ENCODE peak calls at places on chromosome 11, in six cellular contexts. K is pancreas, P is astrocyte of the spinal cord, V is psoas muscle, Y is breast epithelium, I is brain microvascular endothelial cell. X is an unnamed sample.

GRCh38 chr11:87425391-87425790 is 387.7 kb downstream of the TMEM135 start:
- DNase-seq in K (no peak), P (no peak), V (no peak), Y (no peak), I (peak), X (no peak)

GRCh38 chr11:35717043-35717442 is 54.5 kb downstream of the TRIM44 start:
- DNase-seq in K (no peak), P (no peak), V (no peak), Y (no peak), I (no peak), X (no peak)

GRCh38 chr11:2448661-2449547 is 4.1 kb downstream of the KCNQ1 start:
- DNase-seq in K (peak), P (no peak), V (no peak), Y (no peak), I (no peak), X (no peak)

GRCh38 chr11:131867457-131868257 is 497.2 kb downstream of the NTM start:
- DNase-seq in K (peak), P (peak), V (peak), Y (peak), I (peak), X (peak)

GRCh38 chr11:116427903-116428637 is 344.7 kb downstream of the BUD13 start:
- DNase-seq in K (no peak), P (no peak), V (no peak), Y (no peak), I (no peak), X (no peak)

GRCh38 chr11:2564008-2564530 is 119.3 kb downstream of the KCNQ1 start:
- DNase-seq in K (peak), P (no peak), V (no peak), Y (no peak), I (no peak), X (no peak)

GRCh38 chr11:21814169-21814568 is 378.7 kb upstream of the ANO5 start:
- DNase-seq in K (no peak), P (peak), V (no peak), Y (no peak), I (peak), X (no peak)

GRCh38 chr11:71442880-71443279 is 5.3 kb downstream of the DHCR7 start:
- DNase-seq in K (no peak), P (no peak), V (no peak), Y (no peak), I (no peak), X (no peak)

GRCh38 chr11:18471995-18472394 is 16.3 kb downstream of the LDHAL6A start:
- DNase-seq in K (no peak), P (no peak), V (no peak), Y (no peak), I (no peak), X (no peak)

GRCh38 chr11:31801298-31801702 is 9.8 kb downstream of the PAX6 start:
- DNase-seq in K (no peak), P (no peak), V (no peak), Y (no peak), I (no peak), X (no peak)

GRCh38 chr11:2777871-2778629 is 78.3 kb upstream of the KCNQ1OT1 start:
- DNase-seq in K (peak), P (no peak), V (peak), Y (peak), I (no peak), X (no peak)

GRCh38 chr11:95767498-95767897 is 22.1 kb downstream of the FAM76B start:
- DNase-seq in K (no peak), P (peak), V (no peak), Y (no peak), I (peak), X (no peak)

GRCh38 chr11:92804388-92804787 is 165.1 kb upstream of the MTNR1B start:
- DNase-seq in K (no peak), P (no peak), V (no peak), Y (no peak), I (no peak), X (no peak)

GRCh38 chr11:124199702-124200101 is 16.6 kb downstream of the OR10D3 start:
- DNase-seq in K (no peak), P (peak), V (no peak), Y (no peak), I (no peak), X (no peak)

GRCh38 chr11:68439355-68440065 is 21.0 kb upstream of the PPP6R3 start:
- DNase-seq in K (no peak), P (no peak), V (no peak), Y (no peak), I (no peak), X (no peak)

GRCh38 chr11:119169272-119169719 is 771 bp downstream of the NLRX1 start:
- DNase-seq in K (no peak), P (peak), V (peak), Y (no peak), I (no peak), X (no peak)

GRCh38 chr11:6655020-6655789 is 404 bp downstream of the DCHS1 start:
- DNase-seq in K (no peak), P (no peak), V (peak), Y (no peak), I (no peak), X (no peak)

GRCh38 chr11:6864436-6864835 is 1.6 kb downstream of the OR10A2 start:
- DNase-seq in K (no peak), P (no peak), V (no peak), Y (no peak), I (peak), X (no peak)

GRCh38 chr11:46237248-46238077 is 40.0 kb upstream of the CREB3L1 start:
- DNase-seq in K (peak), P (peak), V (peak), Y (no peak), I (peak), X (no peak)

GRCh38 chr11:76579047-76579751 is 91.3 kb downstream of the LRRC32 start:
- DNase-seq in K (no peak), P (peak), V (peak), Y (no peak), I (no peak), X (no peak)

GRCh38 chr11:61277973-61278565 is 17.0 kb downstream of the VWCE start:
- DNase-seq in K (no peak), P (no peak), V (no peak), Y (no peak), I (no peak), X (no peak)

GRCh38 chr11:17548444-17548843 is 1.4 kb downstream of the OTOG start:
- DNase-seq in K (no peak), P (no peak), V (no peak), Y (no peak), I (no peak), X (no peak)

GRCh38 chr11:131275580-131275979 is 94.8 kb upstream of the NTM start:
- DNase-seq in K (no peak), P (no peak), V (no peak), Y (no peak), I (no peak), X (no peak)

GRCh38 chr11:75337195-75337654 is 14.2 kb downstream of the ARRB1 start:
- DNase-seq in K (no peak), P (no peak), V (peak), Y (no peak), I (peak), X (no peak)

GRCh38 chr11:77147668-77148321 is 19.7 kb downstream of the MYO7A start:
- DNase-seq in K (no peak), P (peak), V (no peak), Y (no peak), I (no peak), X (no peak)

GRCh38 chr11:72478596-72479143 is 44.3 kb upstream of the CLPB start:
- DNase-seq in K (no peak), P (no peak), V (no peak), Y (no peak), I (no peak), X (no peak)

GRCh38 chr11:59025097-59025496 is 61.0 kb upstream of the GLYATL1B start:
- DNase-seq in K (no peak), P (no peak), V (no peak), Y (no peak), I (no peak), X (peak)

GRCh38 chr11:65934014-65934413 is 11.3 kb upstream of the TSGA10IP start:
- DNase-seq in K (no peak), P (no peak), V (no peak), Y (no peak), I (no peak), X (no peak)

DNA sequence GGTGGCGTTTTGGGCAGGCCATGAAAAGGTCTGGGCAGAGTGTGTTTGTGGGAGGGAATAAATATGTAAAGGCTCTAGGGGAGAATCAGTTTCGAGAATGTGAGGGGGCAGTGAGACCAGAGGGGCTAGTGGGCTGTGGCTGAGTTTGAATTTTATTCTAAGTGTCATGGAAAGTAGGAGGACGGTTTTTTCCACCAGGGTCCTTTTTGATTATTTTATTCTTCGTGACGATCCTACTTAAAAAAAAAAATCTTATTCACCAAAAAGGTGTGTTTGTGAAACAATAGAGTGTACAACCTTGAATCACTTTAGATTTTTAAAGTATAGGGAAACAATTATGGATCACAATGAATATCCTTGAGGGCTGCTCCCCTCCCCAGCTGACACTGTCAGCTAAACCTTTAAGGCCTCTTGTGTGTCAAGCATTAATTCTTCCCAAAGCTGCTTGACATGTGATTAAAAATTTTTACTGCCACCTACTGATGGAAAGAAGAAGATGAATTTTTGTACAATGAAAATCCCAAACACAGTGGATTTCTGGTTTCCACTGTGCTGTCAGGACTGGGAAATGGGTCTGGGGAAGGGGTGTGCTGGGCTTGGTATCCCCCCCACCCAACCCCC is 107.5 kb upstream of the OR4B1 start:
- DNase-seq in K (no peak), P (peak), V (no peak), Y (no peak), I (no peak), X (no peak)
- TF ChIP-seq CTCF in K (no peak), P (peak), V (peak), Y (peak), I (peak), X (peak)

GRCh38 chr11:102267602-102268001 is 49.7 kb upstream of the BIRC3 start:
- DNase-seq in K (no peak), P (peak), V (no peak), Y (no peak), I (peak), X (no peak)
- H3K4me3 ChIP-seq in K (peak), P (no peak), V (peak), Y (peak), I (no peak), X (no peak)

DNA sequence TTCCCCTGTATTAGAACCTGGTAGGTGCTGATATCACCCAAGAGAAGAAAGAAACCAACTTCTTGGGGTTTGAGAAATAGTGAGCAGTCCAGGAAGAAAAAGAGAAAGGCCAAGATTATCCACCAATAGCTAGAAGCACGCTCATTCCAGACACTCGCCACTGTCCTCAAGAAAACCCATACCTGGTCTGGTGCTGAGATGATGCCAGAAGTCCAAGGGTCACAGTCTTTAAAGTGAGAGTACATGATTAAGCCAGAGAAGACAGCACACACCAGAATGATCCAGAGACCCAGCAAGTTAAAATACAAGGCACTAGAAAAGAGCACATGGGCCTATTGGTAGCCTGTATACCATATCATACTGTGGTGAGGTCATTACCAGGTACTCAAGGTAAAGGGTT is 23.6 kb downstream of the SLC5A12 start:
- DNase-seq in K (no peak), P (no peak), V (no peak), Y (no peak), I (no peak), X (no peak)
- TF ChIP-seq CTCF in K (no peak), P (no peak), V (no peak), Y (no peak), I (no peak), X (no peak)

GRCh38 chr11:107927559-107927958 is 689 bp upstream of the RAB39A start:
- DNase-seq in K (no peak), P (no peak), V (no peak), Y (no peak), I (no peak), X (no peak)
- H3K4me3 ChIP-seq in K (peak), P (peak), V (peak), Y (peak), I (peak), X (no peak)

DNA sequence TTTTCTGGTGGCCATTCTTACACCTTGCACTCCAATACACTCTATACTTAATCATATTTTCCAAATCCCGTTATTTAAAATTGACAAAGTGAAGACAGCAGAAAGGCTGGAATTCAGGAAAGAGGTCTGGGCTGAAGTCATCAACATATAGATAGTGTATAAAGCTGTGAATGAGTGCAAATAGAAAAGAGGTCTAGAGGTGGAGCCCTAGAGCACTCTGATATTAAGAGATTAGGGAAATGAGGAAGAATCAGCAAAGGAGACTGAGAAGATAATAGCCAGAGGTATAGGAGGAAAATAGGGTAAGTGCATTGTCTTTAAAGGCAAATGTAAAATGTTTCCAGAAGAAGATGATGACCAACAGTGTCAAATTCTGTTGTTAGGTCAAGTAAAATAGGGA is 7.9 kb downstream of the CTR9 start:
- DNase-seq in K (no peak), P (no peak), V (no peak), Y (no peak), I (no peak), X (no peak)
- TF ChIP-seq CTCF in K (no peak), P (peak), V (no peak), Y (no peak), I (no peak), X (peak)

DNA sequence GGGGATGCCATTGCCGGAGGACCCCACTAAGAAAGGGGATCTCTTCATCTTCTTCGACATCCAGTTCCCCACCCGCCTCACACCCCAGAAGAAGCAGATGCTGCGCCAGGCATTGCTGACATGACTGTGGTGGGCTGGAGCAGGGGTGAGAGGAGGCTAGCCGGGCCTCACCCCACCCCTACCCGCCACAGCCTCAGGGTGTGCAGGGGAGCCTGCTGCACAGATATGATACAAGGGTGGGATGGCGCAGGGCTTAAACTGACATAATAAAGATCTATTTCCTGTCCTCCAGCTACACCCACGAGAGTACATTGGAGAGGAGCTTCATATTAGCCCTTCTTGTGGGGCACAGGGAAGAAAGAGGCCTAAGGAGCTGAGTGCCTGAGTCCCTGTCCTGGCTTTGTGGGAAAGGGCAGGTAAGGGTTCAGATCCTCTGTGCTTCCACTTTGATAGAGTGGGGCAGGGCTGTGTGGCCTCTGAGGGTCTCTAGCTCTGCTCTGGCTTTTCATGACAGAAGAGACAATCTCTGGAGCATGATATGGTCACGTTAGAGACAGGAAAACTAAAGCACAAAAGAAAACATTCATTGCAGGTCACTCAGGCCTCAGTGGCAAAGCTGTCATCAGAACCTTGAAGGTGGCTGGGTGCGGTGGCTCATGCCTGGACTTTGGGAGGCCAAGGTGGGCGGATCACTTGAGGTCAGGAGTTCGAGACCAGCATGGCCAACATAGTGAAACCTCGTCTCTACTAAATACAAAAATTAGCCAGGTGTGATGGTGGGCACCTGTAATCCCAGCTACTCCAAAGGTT is 12.4 kb downstream of the UCP2 start:
- DNase-seq in K (peak), P (no peak), V (no peak), Y (peak), I (no peak), X (no peak)
- H3K4me3 ChIP-seq in K (no peak), P (no peak), V (no peak), Y (no peak), I (no peak), X (no peak)

GRCh38 chr11:11010624-11011127 is 152.8 kb upstream of the ZBED5 start:
- DNase-seq in K (no peak), P (peak), V (peak), Y (no peak), I (peak), X (no peak)
- TF ChIP-seq CTCF in K (no peak), P (peak), V (peak), Y (no peak), I (peak), X (peak)

DNA sequence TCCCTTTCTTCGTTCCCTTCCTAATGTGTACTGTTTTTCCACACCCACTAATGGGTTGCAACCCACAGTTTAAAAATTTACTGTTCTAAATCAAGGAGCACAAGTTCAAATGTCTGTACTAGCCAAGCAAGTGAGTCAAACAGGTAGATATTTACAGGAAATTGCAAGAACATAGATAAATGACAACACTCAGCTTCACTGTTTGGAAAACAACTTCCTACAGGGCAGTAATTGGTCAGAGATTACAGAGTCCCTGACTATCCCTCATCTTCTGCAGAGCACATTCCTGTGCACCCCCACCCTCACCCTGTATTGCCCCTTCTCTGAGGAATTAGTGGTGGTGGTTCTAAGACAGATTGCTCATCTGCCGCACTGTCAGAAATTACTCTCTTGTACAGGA is 1.9 kb downstream of the SERPING1 start:
- DNase-seq in K (no peak), P (no peak), V (no peak), Y (no peak), I (no peak), X (no peak)
- H3K4me3 ChIP-seq in K (no peak), P (no peak), V (peak), Y (peak), I (no peak), X (no peak)

GRCh38 chr11:126990716-126991480 is 9.7 kb downstream of the KIRREL3 start:
- DNase-seq in K (no peak), P (peak), V (no peak), Y (no peak), I (no peak), X (no peak)
- TF ChIP-seq CTCF in K (no peak), P (no peak), V (no peak), Y (peak), I (no peak), X (no peak)

DNA sequence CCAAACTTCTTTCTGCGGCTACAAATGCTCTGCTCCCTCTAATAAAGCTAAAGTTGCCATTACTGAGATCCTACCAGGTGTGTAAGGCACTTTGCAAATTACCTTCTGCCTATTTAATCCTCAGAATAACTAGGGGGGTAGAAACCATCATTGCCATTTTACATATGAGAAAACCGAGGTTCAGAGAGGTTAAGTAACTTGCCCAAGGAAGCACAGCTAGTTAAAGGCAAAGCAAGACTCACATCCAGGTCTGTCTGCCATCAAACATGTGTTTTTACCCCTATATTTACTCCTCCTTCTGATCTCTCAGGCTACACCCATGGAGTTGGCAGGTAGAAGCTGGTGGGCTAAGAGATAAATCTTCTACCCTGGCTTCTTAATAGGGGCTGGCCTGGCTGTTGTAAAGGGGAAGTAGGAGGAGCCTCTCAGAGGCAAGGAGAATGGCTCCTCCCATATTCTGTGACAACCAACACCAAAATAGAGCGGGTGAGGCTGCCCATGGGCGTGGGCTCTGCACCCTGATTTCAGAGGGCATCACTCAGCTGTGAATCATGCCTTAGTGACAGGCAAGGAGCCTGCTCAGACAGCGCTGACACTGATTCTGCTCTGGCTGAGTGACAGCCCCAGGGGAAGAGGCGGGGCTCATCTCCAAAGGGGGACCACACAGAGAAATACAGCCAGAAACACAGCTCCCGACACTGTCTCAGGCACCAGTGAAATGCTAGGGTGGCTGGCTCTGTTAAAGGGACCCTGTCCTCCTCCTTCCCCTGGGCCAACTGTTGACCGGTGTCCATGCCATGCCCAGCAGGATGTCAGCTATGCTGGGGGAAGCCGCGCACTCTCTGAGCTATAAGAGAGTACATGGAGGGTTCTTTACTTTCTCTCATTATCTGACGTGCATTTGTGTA is 106.8 kb downstream of the ABTB2 start:
- DNase-seq in K (no peak), P (no peak), V (peak), Y (no peak), I (peak), X (no peak)
- H3K4me3 ChIP-seq in K (no peak), P (peak), V (peak), Y (no peak), I (peak), X (no peak)

X was measured in LNCaP clone FGC.